ENCODE peak calls at places on chromosomes 4 and X, in seven cellular contexts. I is upper lobe of right lung; Q is left ventricle myocardium inferior; Y is CD8-positive, alpha-beta T cell; L is Peyer's patch; C is CD4-positive, alpha-beta T cell; M is endodermal cell. K is an unnamed sample.
A peak's percentile ranks its signal among the peaks of the same experiment; 100 is the strongest.

GRCh38 chr4:38322709-38323108 is 341.3 kb upstream of the KLF3 start:
- DNase-seq in L (no peak), Y (no peak), C (no peak), Q (peak; percentile 33), I (no peak), M (no peak), K (no peak)

GRCh38 chr4:18880850-18881249 is 859.3 kb upstream of the LCORL start:
- DNase-seq in L (no peak), Q (no peak), Y (no peak), C (no peak), M (no peak), I (no peak), K (no peak)

GRCh38 chr4:79164961-79165610 is 160.8 kb downstream of the NAA11 start:
- DNase-seq in I (no peak), C (no peak), M (peak; percentile 46), Y (no peak), Q (no peak), L (no peak), K (no peak)

GRCh38 chrX:48791063-48791820 is 4.9 kb downstream of the GATA1 start:
- DNase-seq in L (no peak), Y (no peak), C (no peak), Q (no peak), M (no peak), I (no peak), K (no peak)

GRCh38 chr4:74189331-74190043 is 31.6 kb downstream of the MTHFD2L start:
- DNase-seq in Q (no peak), C (no peak), M (no peak), I (no peak), Y (no peak), L (no peak), K (no peak)

GRCh38 chr4:27692098-27692679 is 831.5 kb downstream of the STIM2 start:
- DNase-seq in I (no peak), Y (no peak), Q (no peak), C (no peak), L (no peak), M (peak; percentile 67), K (peak; percentile 46)

GRCh38 chr4:100299441-100299840 is 109.2 kb upstream of the DDIT4L start:
- DNase-seq in M (no peak), L (no peak), C (no peak), Y (no peak), Q (no peak), I (no peak), K (no peak)

GRCh38 chr4:177177446-177178160 is 132.1 kb upstream of the NEIL3 start:
- DNase-seq in M (no peak), Y (no peak), L (no peak), Q (no peak), C (no peak), I (no peak), K (no peak)

GRCh38 chrX:34654939-34655338 is 2.1 kb downstream of the TMEM47 start:
- DNase-seq in C (no peak), L (no peak), Q (no peak), M (no peak), Y (no peak), I (no peak), K (no peak)

GRCh38 chrX:10441464-10441863 is 178.9 kb downstream of the MID1 start:
- DNase-seq in I (no peak), L (no peak), C (no peak), M (no peak), Y (no peak), Q (no peak), K (no peak)

GRCh38 chr4:65195666-65196065 is 474.6 kb downstream of the EPHA5 start:
- DNase-seq in M (no peak), Q (no peak), I (no peak), C (no peak), L (no peak), Y (no peak), K (no peak)

GRCh38 chr4:182918791-182919302 is 1.7 kb upstream of the DCTD start:
- DNase-seq in I (no peak), Q (no peak), M (no peak), Y (no peak), C (no peak), L (no peak), K (no peak)

GRCh38 chr4:337932-338758 is 531 bp downstream of the ZNF141 start:
- DNase-seq in I (peak; percentile 85), C (peak; percentile 25), M (no peak), Y (peak; percentile 52), L (peak; percentile 59), Q (no peak), K (peak; percentile 91)

GRCh38 chrX:85004255-85004654 is 578 bp downstream of the APOOL start:
- DNase-seq in C (no peak), M (no peak), I (no peak), Y (no peak), Q (no peak), L (no peak), K (no peak)

GRCh38 chrX:119477812-119478232 is 9.6 kb downstream of the SLC25A5 start:
- DNase-seq in Q (no peak), C (no peak), Y (no peak), I (no peak), M (peak; percentile 19), L (peak; percentile 74), K (no peak)

GRCh38 chrX:45851434-45851991 is 650.8 kb upstream of the DIPK2B start:
- DNase-seq in Q (no peak), M (peak; percentile 82), L (peak; percentile 59), Y (peak; percentile 28), I (peak; percentile 71), C (peak; percentile 18), K (peak; percentile 80)

GRCh38 chr4:47741200-47741599 is 96.7 kb downstream of the CORIN start:
- DNase-seq in C (no peak), M (no peak), Q (no peak), L (no peak), I (no peak), Y (no peak), K (no peak)

GRCh38 chr4:74228691-74229640 is 71.0 kb downstream of the MTHFD2L start:
- DNase-seq in M (peak; percentile 93), I (peak; percentile 70), Q (peak; percentile 59), Y (peak; percentile 72), C (peak; percentile 61), L (peak; percentile 90), K (peak; percentile 88)

GRCh38 chr4:165967486-165967885 is 94.4 kb downstream of the TLL1 start:
- DNase-seq in Y (no peak), I (no peak), C (no peak), L (no peak), M (no peak), Q (no peak), K (no peak)

GRCh38 chr4:72896515-72896914 is 173.0 kb downstream of the COX18 start:
- DNase-seq in C (no peak), I (no peak), M (no peak), Q (no peak), L (no peak), Y (no peak), K (no peak)

GRCh38 chrX:131081772-131082755 is 23.9 kb downstream of the ARHGAP36 start:
- DNase-seq in C (no peak), I (no peak), L (no peak), Q (no peak), M (peak; percentile 72), Y (no peak), K (peak; percentile 59)

GRCh38 chr4:7002336-7002735 is 40.8 kb upstream of the TADA2B start:
- DNase-seq in I (no peak), L (no peak), Y (no peak), Q (no peak), M (peak; percentile 8), C (no peak), K (no peak)

GRCh38 chrX:101258260-101258581 is 32.9 kb downstream of the TAF7L start:
- DNase-seq in I (no peak), Y (no peak), C (no peak), Q (no peak), M (no peak), L (no peak), K (no peak)

GRCh38 chrX:101265869-101266428 is 25.2 kb downstream of the TAF7L start:
- DNase-seq in Y (no peak), Q (no peak), I (no peak), C (no peak), M (no peak), L (no peak), K (no peak)

GRCh38 chrX:101262590-101262989 is 28.5 kb downstream of the TAF7L start:
- DNase-seq in C (no peak), M (no peak), I (no peak), Y (no peak), L (no peak), Q (no peak), K (no peak)

GRCh38 chrX:101260435-101260834 is 30.7 kb downstream of the TAF7L start:
- DNase-seq in C (no peak), L (no peak), M (peak; percentile 49), I (no peak), Y (no peak), Q (no peak), K (no peak)

GRCh38 chrX:101263766-101264165 is 27.4 kb downstream of the TAF7L start:
- DNase-seq in L (no peak), M (no peak), Y (no peak), C (no peak), Q (no peak), I (no peak), K (no peak)
- H3K9me3 ChIP-seq in L (no peaks in the 10 kb centered on the region), M (no peaks in the 10 kb centered on the region), Y (no peaks in the 10 kb centered on the region), C (no peaks in the 10 kb centered on the region), Q (no peaks in the 10 kb centered on the region), I (no peaks in the 10 kb centered on the region), K (no peaks in the 10 kb centered on the region)

GRCh38 chr4:117134386-117134785 is 49.0 kb upstream of the TRAM1L1 start:
- DNase-seq in M (peak; percentile 70), Q (no peak), I (no peak), C (no peak), Y (no peak), L (no peak), K (no peak)
- H3K27ac ChIP-seq in M (no peak overlapping the region), Q (no peak overlapping the region), I (no peak overlapping the region), C (no peak overlapping the region), Y (no peak overlapping the region), L (no peak overlapping the region), K (no peak overlapping the region)

DNA sequence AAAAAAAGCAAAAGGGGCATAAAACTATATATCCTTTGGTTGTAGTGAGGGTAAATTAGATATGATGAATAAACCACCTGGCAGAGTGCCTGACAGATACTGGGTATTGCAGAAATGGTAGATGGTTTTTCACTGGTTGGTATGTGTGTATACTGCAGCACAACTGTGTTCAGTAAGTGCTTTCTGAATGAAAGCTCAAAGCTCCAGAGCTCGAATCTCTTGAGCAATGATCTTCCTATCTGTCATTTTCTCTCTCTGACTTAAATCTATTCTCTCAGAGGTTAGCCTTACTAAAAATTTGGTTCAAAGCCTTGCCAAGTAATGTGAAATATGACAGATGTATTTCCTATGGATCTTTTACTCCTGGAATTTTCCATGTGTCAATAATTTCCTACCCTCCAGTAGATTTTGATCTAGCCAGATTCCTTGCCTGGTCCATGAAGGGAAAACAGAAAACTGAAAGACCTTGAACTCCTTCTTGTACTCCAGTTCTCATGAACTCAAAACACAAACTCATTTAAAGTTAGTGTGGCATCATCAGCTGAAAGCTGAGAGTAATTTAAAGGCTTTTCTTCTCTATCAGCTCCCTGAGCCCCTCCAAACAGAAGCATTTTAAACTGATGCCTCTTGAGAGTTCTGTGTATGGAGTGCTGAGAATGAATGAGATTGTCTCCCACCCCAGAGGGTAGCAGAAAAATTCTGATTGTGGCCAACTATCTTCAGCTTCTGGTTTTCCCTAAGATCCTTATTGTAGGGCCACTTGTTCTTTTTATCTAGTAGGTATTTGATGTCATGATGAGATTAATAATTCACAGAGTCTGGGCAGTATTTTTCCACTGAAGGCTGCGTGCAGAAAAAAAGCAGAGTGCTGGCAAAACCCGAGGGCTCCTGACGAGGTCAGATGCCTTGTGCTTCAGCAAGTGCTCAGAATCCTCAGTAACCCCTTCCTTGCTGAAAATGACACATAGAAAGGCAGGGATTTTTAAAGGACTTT is 363.4 kb upstream of the BOD1L1 start:
- DNase-seq in C (no peak), L (no peak), I (no peak), Q (no peak), Y (no peak), M (no peak), K (no peak)
- H3K9me3 ChIP-seq in C (no peaks in the 10 kb centered on the region), L (no peaks in the 10 kb centered on the region), I (no peaks in the 10 kb centered on the region), Q (no peaks in the 10 kb centered on the region), Y (no peaks in the 10 kb centered on the region), M (no peaks in the 10 kb centered on the region), K (no peaks in the 10 kb centered on the region)

GRCh38 chr4:2927696-2928075 is 35.5 kb downstream of the NOP14 start:
- DNase-seq in M (no peak), I (peak; percentile 8), Y (no peak), Q (no peak), L (peak; percentile 42), C (no peak), K (peak; percentile 43)
- H3K27ac ChIP-seq in M (no peak overlapping the region), I (no peak overlapping the region), Y (no peak overlapping the region), Q (no peak overlapping the region), L (no peak overlapping the region), C (no peak overlapping the region), K (no peak overlapping the region)

K was measured in spleen.